ENCODE peak calls at places on chromosomes 4 and X, in four cellular contexts. One of them, this sample, is unnamed.

GRCh38 chr4:56535915-56536314 is 30.3 kb downstream of the ARL9 start:
- DNase-seq in breast epithelium: no peak
- DNase-seq in tibial nerve: no peak
- DNase-seq in stomach: no peak
- DNase-seq in this sample: no peak

GRCh38 chr4:47002593-47002992 is 9.2 kb upstream of the GABRA4 start:
- DNase-seq in tibial nerve: no peak
- DNase-seq in breast epithelium: no peak
- DNase-seq in stomach: no peak
- DNase-seq in this sample: no peak

GRCh38 chrX:134338527-134338926 is 101.5 kb downstream of the CCDC160 start:
- DNase-seq in breast epithelium: no peak
- DNase-seq in stomach: no peak
- DNase-seq in tibial nerve: no peak
- DNase-seq in this sample: no peak

GRCh38 chrX:109740076-109740809 is 7.2 kb upstream of the ACSL4 start:
- DNase-seq in tibial nerve: no peak
- DNase-seq in breast epithelium: no peak
- DNase-seq in stomach: no peak
- DNase-seq in this sample: no peak

GRCh38 chr4:121428721-121429120 is 47.9 kb upstream of the QRFPR start:
- DNase-seq in stomach: no peak
- DNase-seq in breast epithelium: no peak
- DNase-seq in tibial nerve: no peak
- DNase-seq in this sample: no peak

GRCh38 chr4:37482236-37482635 is 203.9 kb downstream of the RELL1 start:
- DNase-seq in stomach: no peak
- DNase-seq in breast epithelium: no peak
- DNase-seq in tibial nerve: no peak
- DNase-seq in this sample: no peak

GRCh38 chr4:61406677-61407076 is 206.6 kb downstream of the ADGRL3 start:
- DNase-seq in stomach: no peak
- DNase-seq in tibial nerve: no peak
- DNase-seq in breast epithelium: no peak
- DNase-seq in this sample: no peak

GRCh38 chr4:7166981-7167700 is 25.2 kb upstream of the SORCS2 start:
- DNase-seq in breast epithelium: peak; percentile 49
- DNase-seq in stomach: no peak
- DNase-seq in tibial nerve: peak; percentile 12
- DNase-seq in this sample: no peak

GRCh38 chr4:15756361-15756861 is 21.7 kb upstream of the CD38 start:
- DNase-seq in stomach: no peak
- DNase-seq in tibial nerve: no peak
- DNase-seq in breast epithelium: no peak
- DNase-seq in this sample: no peak

GRCh38 chr4:55650483-55650882 is 14.4 kb upstream of the NMU start:
- DNase-seq in stomach: no peak
- DNase-seq in breast epithelium: no peak
- DNase-seq in tibial nerve: no peak
- DNase-seq in this sample: no peak

GRCh38 chrX:71493111-71493613 is 39.7 kb upstream of the OGT start:
- DNase-seq in stomach: peak; percentile 34
- DNase-seq in tibial nerve: peak; percentile 14
- DNase-seq in breast epithelium: no peak
- DNase-seq in this sample: no peak

GRCh38 chr4:184475096-184475461 is 729 bp upstream of the IRF2 start:
- DNase-seq in stomach: peak; percentile 57
- DNase-seq in breast epithelium: no peak
- DNase-seq in tibial nerve: no peak
- DNase-seq in this sample: peak; percentile 7

GRCh38 chr4:46931981-46932380 is 22.9 kb upstream of the COX7B2 start:
- DNase-seq in tibial nerve: no peak
- DNase-seq in breast epithelium: no peak
- DNase-seq in stomach: no peak
- DNase-seq in this sample: no peak

GRCh38 chrX:7580127-7580526 is 262.8 kb upstream of the VCX start:
- DNase-seq in breast epithelium: no peak
- DNase-seq in tibial nerve: no peak
- DNase-seq in stomach: no peak
- DNase-seq in this sample: no peak

GRCh38 chrX:5528057-5528456 is 700.6 kb downstream of the NLGN4X start:
- DNase-seq in tibial nerve: no peak
- DNase-seq in stomach: no peak
- DNase-seq in breast epithelium: no peak
- DNase-seq in this sample: no peak

GRCh38 chr4:147822128-147822527 is 90.2 kb downstream of the ARHGAP10 start:
- DNase-seq in tibial nerve: peak; percentile 94
- DNase-seq in stomach: peak; percentile 95
- DNase-seq in breast epithelium: no peak
- DNase-seq in this sample: no peak

GRCh38 chr4:23789765-23790164 is 100.1 kb downstream of the PPARGC1A start:
- DNase-seq in breast epithelium: no peak
- DNase-seq in stomach: no peak
- DNase-seq in tibial nerve: peak; percentile 39
- DNase-seq in this sample: no peak

GRCh38 chr4:110357521-110357920 is 118.4 kb upstream of the ENPEP start:
- DNase-seq in stomach: no peak
- DNase-seq in breast epithelium: no peak
- DNase-seq in tibial nerve: no peak
- DNase-seq in this sample: no peak

GRCh38 chrX:11619426-11619825 is 46.3 kb downstream of the ARHGAP6 start:
- DNase-seq in tibial nerve: no peak
- DNase-seq in breast epithelium: no peak
- DNase-seq in stomach: no peak
- DNase-seq in this sample: no peak

GRCh38 chrX:7116081-7116480 is 31.4 kb upstream of the STS start:
- DNase-seq in breast epithelium: no peak
- DNase-seq in tibial nerve: no peak
- DNase-seq in stomach: no peak
- DNase-seq in this sample: no peak

GRCh38 chrX:41334866-41335589 is 1.1 kb downstream of the DDX3X start:
- DNase-seq in tibial nerve: peak; percentile 15
- DNase-seq in breast epithelium: peak; percentile 57
- DNase-seq in stomach: peak; percentile 69
- DNase-seq in this sample: no peak

GRCh38 chr4:15882675-15883086 is 55.9 kb downstream of the FGFBP1 start:
- DNase-seq in stomach: peak; percentile 39
- DNase-seq in tibial nerve: no peak
- DNase-seq in breast epithelium: no peak
- DNase-seq in this sample: no peak

GRCh38 chr4:182738283-182739047 is 178.7 kb downstream of the DCTD start:
- DNase-seq in tibial nerve: no peak
- DNase-seq in breast epithelium: no peak
- DNase-seq in stomach: no peak
- DNase-seq in this sample: no peak

GRCh38 chr4:40280586-40280985 is 54.5 kb upstream of the CHRNA9 start:
- DNase-seq in stomach: no peak
- DNase-seq in tibial nerve: no peak
- DNase-seq in breast epithelium: no peak
- DNase-seq in this sample: no peak

GRCh38 chrX:132463411-132463810 is 25.4 kb downstream of the MBNL3 start:
- DNase-seq in tibial nerve: no peak
- DNase-seq in stomach: no peak
- DNase-seq in breast epithelium: no peak
- DNase-seq in this sample: no peak

GRCh38 chr4:38150021-38150671 is 189.9 kb downstream of the PTTG2 start:
- DNase-seq in tibial nerve: no peak
- DNase-seq in stomach: no peak
- DNase-seq in breast epithelium: no peak
- DNase-seq in this sample: no peak

GRCh38 chrX:22186165-22186564 is 86.5 kb upstream of the CBLL2 start:
- DNase-seq in stomach: no peak
- DNase-seq in breast epithelium: no peak
- DNase-seq in tibial nerve: no peak
- DNase-seq in this sample: no peak

GRCh38 chr4:5874811-5875465 is 17.9 kb downstream of the CRMP1 start:
- DNase-seq in breast epithelium: no peak
- DNase-seq in tibial nerve: no peak
- DNase-seq in stomach: no peak
- DNase-seq in this sample: no peak

GRCh38 chr4:123556526-123556925 is 159.9 kb downstream of the SPRY1 start:
- DNase-seq in tibial nerve: no peak
- DNase-seq in breast epithelium: no peak
- DNase-seq in stomach: no peak
- DNase-seq in this sample: no peak

GRCh38 chr4:1595789-1596325 is 88.3 kb downstream of the FAM53A start:
- DNase-seq in breast epithelium: no peak
- DNase-seq in stomach: no peak
- DNase-seq in tibial nerve: no peak
- DNase-seq in this sample: no peak

GRCh38 chr4:107546637-107547036 is 173.4 kb downstream of the PAPSS1 start:
- DNase-seq in tibial nerve: no peak
- DNase-seq in breast epithelium: no peak
- DNase-seq in stomach: no peak
- DNase-seq in this sample: no peak

GRCh38 chrX:133698298-133698697 is 283.0 kb upstream of the GPC4 start:
- DNase-seq in stomach: no peak
- DNase-seq in breast epithelium: no peak
- DNase-seq in tibial nerve: no peak
- DNase-seq in this sample: no peak

GRCh38 chr4:184697956-184698355 is 35.9 kb downstream of the CENPU start:
- DNase-seq in tibial nerve: no peak
- DNase-seq in stomach: no peak
- DNase-seq in breast epithelium: no peak
- DNase-seq in this sample: no peak

GRCh38 chrX:39309721-39310152 is 508.5 kb downstream of the MID1IP1 start:
- DNase-seq in tibial nerve: no peak
- DNase-seq in stomach: no peak
- DNase-seq in breast epithelium: no peak
- DNase-seq in this sample: no peak

GRCh38 chr4:102687982-102688433 is 72.8 kb downstream of the MANBA start:
- DNase-seq in tibial nerve: no peak
- DNase-seq in stomach: no peak
- DNase-seq in breast epithelium: no peak
- DNase-seq in this sample: no peak

GRCh38 chr4:40309250-40309774 is 25.8 kb upstream of the CHRNA9 start:
- DNase-seq in tibial nerve: peak; percentile 90
- DNase-seq in breast epithelium: peak; percentile 92
- DNase-seq in stomach: peak; percentile 95
- DNase-seq in this sample: no peak

GRCh38 chr4:8515316-8516060 is 64.7 kb upstream of the GPR78 start:
- DNase-seq in tibial nerve: no peak
- DNase-seq in breast epithelium: no peak
- DNase-seq in stomach: no peak
- DNase-seq in this sample: no peak

GRCh38 chr4:8517946-8518345 is 62.2 kb upstream of the GPR78 start:
- DNase-seq in breast epithelium: no peak
- DNase-seq in tibial nerve: no peak
- DNase-seq in stomach: no peak
- DNase-seq in this sample: no peak

GRCh38 chr4:8514391-8514790 is 65.8 kb upstream of the GPR78 start:
- DNase-seq in stomach: no peak
- DNase-seq in tibial nerve: no peak
- DNase-seq in breast epithelium: no peak
- DNase-seq in this sample: no peak

GRCh38 chr4:8516996-8517550 is 63.1 kb upstream of the GPR78 start:
- DNase-seq in breast epithelium: no peak
- DNase-seq in stomach: no peak
- DNase-seq in tibial nerve: no peak
- DNase-seq in this sample: no peak

GRCh38 chr4:8516061-8516573 is 64.1 kb upstream of the GPR78 start:
- DNase-seq in tibial nerve: no peak
- DNase-seq in stomach: no peak
- DNase-seq in breast epithelium: no peak
- DNase-seq in this sample: no peak
- H3K4me3 ChIP-seq in tibial nerve: no peak overlapping the region
- H3K4me3 ChIP-seq in stomach: no peak overlapping the region
- H3K4me3 ChIP-seq in breast epithelium: no peak overlapping the region
- H3K4me3 ChIP-seq in this sample: no peak overlapping the region

DNA sequence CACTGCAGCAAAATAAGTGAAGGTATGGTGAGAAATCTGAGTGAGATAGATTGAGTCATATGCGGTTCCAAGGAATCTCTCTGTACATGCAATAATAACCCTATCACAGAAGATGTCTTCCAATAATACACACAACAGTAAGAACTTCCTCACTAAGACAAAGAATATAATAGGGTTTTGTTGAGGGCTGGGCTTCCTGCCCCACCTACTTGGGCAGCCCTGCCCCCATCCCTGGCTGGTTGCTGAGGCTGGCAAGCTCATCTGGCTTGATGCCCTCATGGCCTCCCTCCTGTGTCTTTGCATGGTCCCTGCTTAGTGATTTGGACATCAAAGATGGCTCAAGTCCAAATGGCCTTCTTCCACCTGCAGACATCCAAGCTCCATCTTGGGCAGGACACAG is 2.7 kb downstream of the GEMIN8 start:
- DNase-seq in tibial nerve: no peak
- DNase-seq in stomach: no peak
- DNase-seq in breast epithelium: no peak
- DNase-seq in this sample: no peak
- H3K27ac ChIP-seq in tibial nerve: peak overlapping the region; percentile 37
- H3K27ac ChIP-seq in stomach: no peak overlapping the region
- H3K27ac ChIP-seq in breast epithelium: peak overlapping the region; percentile 65
- H3K27ac ChIP-seq in this sample: peak overlapping the region; percentile 46

GRCh38 chrX:154374361-154375155 is at the start of gene FLNA:
- DNase-seq in stomach: peak; percentile 53
- DNase-seq in breast epithelium: no peak
- DNase-seq in tibial nerve: no peak
- DNase-seq in this sample: no peak
- TF ChIP-seq POLR2A in stomach: no peak
- TF ChIP-seq POLR2A in breast epithelium: no peak
- TF ChIP-seq POLR2A in tibial nerve: peak; percentile 31
- TF ChIP-seq POLR2A in this sample: no peak

DNA sequence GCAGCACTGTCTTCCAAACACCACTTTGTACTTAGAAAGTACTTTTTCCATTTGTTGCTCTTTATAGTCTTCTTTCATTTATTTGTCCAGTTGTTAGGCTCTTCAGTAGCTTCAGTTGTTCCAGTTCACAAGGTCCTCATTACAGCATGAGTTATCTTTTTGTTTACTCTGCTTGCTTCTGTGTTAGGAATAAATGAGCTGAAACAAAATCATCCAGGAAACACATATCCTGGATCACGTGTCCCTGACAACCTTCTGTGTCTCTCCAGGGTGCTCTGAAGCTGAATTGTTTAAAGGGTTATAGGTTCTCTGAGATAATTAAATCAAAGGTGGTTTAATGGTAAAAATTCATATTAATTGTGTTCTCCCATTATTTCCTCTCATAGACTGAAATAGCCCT is 19.9 kb upstream of the KLHL8 start:
- DNase-seq in stomach: no peak
- DNase-seq in tibial nerve: no peak
- DNase-seq in breast epithelium: no peak
- DNase-seq in this sample: no peak
- H3K4me3 ChIP-seq in stomach: no peak overlapping the region
- H3K4me3 ChIP-seq in tibial nerve: no peak overlapping the region
- H3K4me3 ChIP-seq in breast epithelium: no peak overlapping the region
- H3K4me3 ChIP-seq in this sample: no peak overlapping the region